ENCODE peak calls at places on chromosome 4, in four cellular contexts. B is K562, F is HepG2, H is Panc1. C is an unnamed sample.

GRCh38 chr4:32148120-32148666 is 1428.0 kb downstream of the PCDH7 start:
- DNase-seq in B (no peak), F (no peak), H (no peak), C (no peak)

GRCh38 chr4:6419452-6420028 is 52.9 kb downstream of the PPP2R2C start:
- DNase-seq in B (no peak), H (no peak), F (no peak), C (no peak)

GRCh38 chr4:134024251-134024650 is 177.3 kb downstream of the PABPC4L start:
- DNase-seq in H (no peak), F (peak; percentile 43), B (no peak), C (peak; percentile 34)

GRCh38 chr4:77451530-77451929 is 154.1 kb upstream of the CXCL13 start:
- DNase-seq in H (no peak), B (no peak), F (no peak), C (no peak)

GRCh38 chr4:26397086-26397485 is 76.3 kb downstream of the RBPJ start:
- DNase-seq in B (no peak), H (no peak), F (no peak), C (no peak)

GRCh38 chr4:40630335-40631021 is 814 bp upstream of the RBM47 start:
- DNase-seq in F (no peak), B (no peak), H (no peak), C (peak; percentile 26)

GRCh38 chr4:54687887-54688841 is 30.4 kb downstream of the KIT start:
- DNase-seq in B (no peak), F (no peak), H (no peak), C (no peak)

GRCh38 chr4:71009796-71010588 is 16.5 kb downstream of the DCK start:
- DNase-seq in H (peak; percentile 27), B (peak; percentile 50), F (peak; percentile 50), C (peak; percentile 39)

GRCh38 chr4:77193511-77194236 is 36.7 kb downstream of the CCNG2 start:
- DNase-seq in H (no peak), F (no peak), B (peak; percentile 64), C (no peak)

GRCh38 chr4:136985683-136986082 is 546.6 kb downstream of the PCDH18 start:
- DNase-seq in B (no peak), H (no peak), F (no peak), C (no peak)

GRCh38 chr4:61851126-61851525 is 651.0 kb downstream of the ADGRL3 start:
- DNase-seq in F (no peak), H (no peak), B (no peak), C (no peak)

GRCh38 chr4:48683784-48684666 is 96.1 kb downstream of the FRYL start:
- DNase-seq in B (peak; percentile 68), F (no peak), H (no peak), C (no peak)

GRCh38 chr4:169225812-169226211 is 44.9 kb downstream of the SH3RF1 start:
- DNase-seq in H (peak; percentile 55), F (no peak), B (no peak), C (peak; percentile 76)

GRCh38 chr4:181046809-181047208 is 1196.4 kb upstream of the TENM3 start:
- DNase-seq in B (no peak), H (no peak), F (no peak), C (no peak)

GRCh38 chr4:88846232-88846790 is 148.7 kb upstream of the NAP1L5 start:
- DNase-seq in H (no peak), B (no peak), F (peak; percentile 14), C (no peak)

GRCh38 chr4:173243321-173243720 is 74.7 kb downstream of the GALNT7 start:
- DNase-seq in B (no peak), H (peak; percentile 47), F (no peak), C (no peak)

GRCh38 chr4:122045533-122045932 is 93.7 kb upstream of the TRPC3 start:
- DNase-seq in F (peak; percentile 4), B (no peak), H (no peak), C (peak; percentile 62)

GRCh38 chr4:73606465-73606974 is 13.7 kb downstream of the RASSF6 start:
- DNase-seq in F (no peak), H (no peak), B (no peak), C (no peak)

GRCh38 chr4:24181005-24181404 is 291.2 kb upstream of the PPARGC1A start:
- DNase-seq in B (no peak), F (no peak), H (no peak), C (no peak)

GRCh38 chr4:110484767-110485166 is 8.8 kb downstream of the ENPEP start:
- DNase-seq in F (no peak), H (no peak), B (no peak), C (no peak)

GRCh38 chr4:41142946-41143720 is 71.2 kb downstream of the APBB2 start:
- DNase-seq in F (no peak), B (no peak), H (no peak), C (no peak)

GRCh38 chr4:7703669-7704068 is 236.0 kb downstream of the AFAP1 start:
- DNase-seq in H (no peak), F (peak; percentile 7), B (peak; percentile 38), C (no peak)
- TF ChIP-seq TCF7L2 in H (no peak), F (no peak), B (no peak), C (no peak)

GRCh38 chr4:964346-965025 is 8.9 kb downstream of the DGKQ start:
- DNase-seq in B (no peak), F (no peak), H (no peak), C (no peak)
- TF ChIP-seq TCF7L2 in B (no peak), F (no peak), H (no peak), C (no peak)

GRCh38 chr4:146347822-146348221 is 133.5 kb downstream of the REELD1 start:
- DNase-seq in F (no peak), B (no peak), H (no peak), C (no peak)
- TF ChIP-seq TCF7L2 in F (no peak), B (no peak), H (no peak), C (no peak)

GRCh38 chr4:35491093-35491492 is 753.2 kb downstream of the ARAP2 start:
- DNase-seq in F (no peak), H (no peak), B (no peak), C (no peak)
- TF ChIP-seq TCF7L2 in F (no peak), H (no peak), B (no peak), C (no peak)

GRCh38 chr4:83252782-83253405 is 31.7 kb downstream of the COQ2 start:
- DNase-seq in H (peak; percentile 48), F (peak; percentile 55), B (peak; percentile 66), C (peak; percentile 54)

GRCh38 chr4:83259586-83259985 is 25.0 kb downstream of the COQ2 start:
- DNase-seq in B (no peak), H (no peak), F (no peak), C (no peak)

GRCh38 chr4:83258463-83258862 is 26.1 kb downstream of the COQ2 start:
- DNase-seq in F (no peak), H (no peak), B (no peak), C (no peak)

GRCh38 chr4:83257811-83258210 is 26.8 kb downstream of the COQ2 start:
- DNase-seq in F (no peak), H (no peak), B (no peak), C (no peak)

DNA sequence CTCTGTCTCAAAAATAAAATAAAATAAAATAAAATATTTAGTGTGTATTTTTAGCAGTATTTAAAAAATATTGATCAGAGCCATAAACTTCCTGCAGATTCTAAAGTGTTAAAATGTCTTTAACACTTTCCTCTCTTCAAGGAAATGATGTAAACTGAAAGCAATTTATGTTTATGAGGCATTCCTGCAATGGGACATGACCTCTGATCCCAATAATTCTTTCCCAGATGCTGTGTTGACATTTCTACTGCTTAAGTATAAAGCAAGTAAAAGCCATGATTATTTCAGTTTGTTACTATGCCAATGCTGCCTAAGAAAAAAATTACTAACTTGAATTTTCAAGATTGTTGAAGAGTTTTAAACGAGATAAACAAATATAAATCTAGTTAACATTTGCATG is 29.0 kb downstream of the COQ2 start:
- DNase-seq in B (no peak), H (peak; percentile 89), F (no peak), C (peak; percentile 70)
- TF ChIP-seq TCF7L2 in B (no peak), H (peak; percentile 60), F (no peak), C (no peak)

GRCh38 chr4:184815046-184815877 is 10.5 kb downstream of the ACSL1 start:
- DNase-seq in H (no peak), F (peak; percentile 74), B (peak; percentile 44), C (peak; percentile 60)
- TF ChIP-seq TCF7L2 in H (no peak), F (no peak), B (no peak), C (no peak)